ENCODE peak calls at places on chromosomes 1 and 21, in seven cellular contexts. T is HT1080; L is T-helper 9 cell; A is pancreas; O is GM18507; W is central memory CD4-positive, alpha-beta T cell; D is BE2C. C is an unnamed sample.

GRCh38 chr21:33975548-33976081 is 60.0 kb upstream of the ATP5PO start:
- DNase-seq in T (peak; percentile 83), L (peak; percentile 15), A (no peak), O (peak; percentile 64), W (peak; percentile 36), D (no peak), C (no peak)

GRCh38 chr1:115647000-115647399 is 5.2 kb downstream of the VANGL1 start:
- DNase-seq in T (peak; percentile 20), L (no peak), A (no peak), O (no peak), W (no peak), D (no peak), C (no peak)

GRCh38 chr21:42125571-42126544 is 54.7 kb downstream of the UMODL1 start:
- DNase-seq in T (peak; percentile 36), L (no peak), A (peak; percentile 22), O (no peak), W (no peak), D (no peak), C (no peak)

GRCh38 chr1:207985996-207986395 is 75.1 kb upstream of the CD34 start:
- DNase-seq in T (no peak), L (no peak), A (no peak), O (no peak), W (no peak), D (no peak), C (peak; percentile 7)

GRCh38 chr1:180131510-180131909 is 23.2 kb upstream of the QSOX1 start:
- DNase-seq in T (peak; percentile 66), L (no peak), A (no peak), O (no peak), W (no peak), D (no peak), C (no peak)

GRCh38 chr1:118945460-118945859 is 42.7 kb downstream of the TBX15 start:
- DNase-seq in T (peak; percentile 47), L (no peak), A (no peak), O (no peak), W (no peak), D (no peak), C (no peak)

GRCh38 chr1:32180186-32181060 is 948 bp downstream of the TXLNA start:
- DNase-seq in T (peak; percentile 40), L (no peak), A (peak; percentile 73), O (no peak), W (no peak), D (peak; percentile 57), C (peak; percentile 62)

GRCh38 chr1:117093091-117093534 is 28.4 kb downstream of the TRIM45 start:
- DNase-seq in T (peak; percentile 97), L (no peak), A (no peak), O (no peak), W (no peak), D (no peak), C (no peak)

GRCh38 chr1:229380514-229381160 is 37.8 kb upstream of the CCSAP start:
- DNase-seq in T (no peak), L (no peak), A (no peak), O (no peak), W (no peak), D (no peak), C (no peak)

GRCh38 chr1:47942238-47942629 is 55.0 kb downstream of the TRABD2B start:
- DNase-seq in T (peak; percentile 13), L (no peak), A (no peak), O (no peak), W (no peak), D (no peak), C (no peak)

GRCh38 chr1:231581859-231582258 is 44.7 kb upstream of the DISC1 start:
- DNase-seq in T (no peak), L (no peak), A (no peak), O (no peak), W (no peak), D (no peak), C (no peak)

GRCh38 chr1:85582687-85583354 is 2.3 kb downstream of the CCN1 start:
- DNase-seq in T (peak; percentile 66), L (no peak), A (no peak), O (no peak), W (no peak), D (no peak), C (no peak)

GRCh38 chr1:162219461-162219860 is 150.0 kb downstream of the NOS1AP start:
- DNase-seq in T (no peak), L (no peak), A (no peak), O (no peak), W (no peak), D (no peak), C (no peak)

GRCh38 chr1:168734946-168735345 is 5.9 kb upstream of the DPT start:
- DNase-seq in T (no peak), L (no peak), A (no peak), O (no peak), W (no peak), D (no peak), C (no peak)

GRCh38 chr1:14189381-14189780 is 409.1 kb upstream of the KAZN start:
- DNase-seq in T (no peak), L (no peak), A (no peak), O (no peak), W (no peak), D (no peak), C (no peak)

GRCh38 chr1:21670059-21670881 is 1.1 kb upstream of the RAP1GAP start:
- DNase-seq in T (no peak), L (no peak), A (no peak), O (no peak), W (no peak), D (no peak), C (no peak)

GRCh38 chr1:15249032-15249601 is 2.1 kb downstream of the FHAD1 start:
- DNase-seq in T (peak; percentile 53), L (peak; percentile 9), A (no peak), O (no peak), W (peak; percentile 61), D (no peak), C (no peak)

GRCh38 chr1:37890378-37891014 is 31.1 kb upstream of the MTF1 start:
- DNase-seq in T (peak; percentile 28), L (no peak), A (no peak), O (no peak), W (peak; percentile 24), D (no peak), C (no peak)

GRCh38 chr21:38903578-38904193 is 98.0 kb downstream of the ETS2 start:
- DNase-seq in T (no peak), L (no peak), A (no peak), O (no peak), W (no peak), D (no peak), C (peak; percentile 92)

GRCh38 chr1:66733348-66734017 is 18.8 kb upstream of the DYNLT5 start:
- DNase-seq in T (no peak), L (no peak), A (no peak), O (no peak), W (no peak), D (no peak), C (no peak)

GRCh38 chr1:84300991-84301758 is at the start of gene SAMD13:
- DNase-seq in T (peak; percentile 38), L (peak; percentile 21), A (peak; percentile 63), O (no peak), W (peak; percentile 35), D (peak; percentile 54), C (peak; percentile 86)

GRCh38 chr1:198564716-198565115 is 24.2 kb upstream of the ATP6V1G3 start:
- DNase-seq in T (no peak), L (no peak), A (no peak), O (no peak), W (peak; percentile 37), D (no peak), C (no peak)

GRCh38 chr1:115364044-115364775 is 26.2 kb upstream of the NGF start:
- DNase-seq in T (no peak), L (no peak), A (no peak), O (no peak), W (no peak), D (no peak), C (no peak)

GRCh38 chr21:38244885-38245869 is 11.6 kb upstream of the KCNJ15 start:
- DNase-seq in T (peak; percentile 100), L (peak; percentile 6), A (no peak), O (peak; percentile 20), W (peak; percentile 62), D (no peak), C (no peak)

GRCh38 chr1:8818325-8818775 is 910 bp upstream of the RERE start:
- DNase-seq in T (peak; percentile 53), L (no peak), A (peak; percentile 39), O (no peak), W (no peak), D (peak; percentile 33), C (no peak)

GRCh38 chr1:224447251-224447650 is 12.7 kb upstream of the WDR26 start:
- DNase-seq in T (peak; percentile 87), L (no peak), A (no peak), O (no peak), W (no peak), D (no peak), C (no peak)

GRCh38 chr1:230609208-230609607 is 33.1 kb upstream of the COG2 start:
- DNase-seq in T (no peak), L (no peak), A (no peak), O (no peak), W (no peak), D (no peak), C (no peak)

GRCh38 chr1:1344672-1345361 is 4.4 kb downstream of the DVL1 start:
- DNase-seq in T (peak; percentile 94), L (no peak), A (peak; percentile 59), O (no peak), W (no peak), D (peak; percentile 74), C (no peak)

C was measured in ureter.